ENCODE peak calls at places on chromosomes 13 and 19, in five cellular contexts. One of them, this sample, is unnamed.

GRCh38 chr19:13873776-13874515 is 3.0 kb upstream of the NANOS3 start:
- DNase-seq in cardiac muscle cell: no peak
- DNase-seq in activated T-cell treated with anti-CD3 and anti-CD28 coated beads for 1 hour: no peak
- DNase-seq in ascending aorta: no peak
- DNase-seq in mucosa of descending colon: no peak
- DNase-seq in this sample: no peak

GRCh38 chr13:53250272-53250875 is 221.8 kb downstream of the OLFM4 start:
- DNase-seq in mucosa of descending colon: no peak
- DNase-seq in cardiac muscle cell: peak
- DNase-seq in activated T-cell treated with anti-CD3 and anti-CD28 coated beads for 1 hour: no peak
- DNase-seq in ascending aorta: no peak
- DNase-seq in this sample: no peak

GRCh38 chr19:49761625-49762311 is 1.3 kb downstream of the TSKS start:
- DNase-seq in activated T-cell treated with anti-CD3 and anti-CD28 coated beads for 1 hour: no peak
- DNase-seq in ascending aorta: no peak
- DNase-seq in mucosa of descending colon: no peak
- DNase-seq in cardiac muscle cell: peak
- DNase-seq in this sample: no peak

GRCh38 chr19:36668646-36669045 is 2.0 kb upstream of the ZNF461 start:
- DNase-seq in activated T-cell treated with anti-CD3 and anti-CD28 coated beads for 1 hour: no peak
- DNase-seq in ascending aorta: no peak
- DNase-seq in mucosa of descending colon: no peak
- DNase-seq in cardiac muscle cell: no peak
- DNase-seq in this sample: no peak

GRCh38 chr13:45441633-45442032 is 23.1 kb upstream of the COG3 start:
- DNase-seq in ascending aorta: peak
- DNase-seq in cardiac muscle cell: no peak
- DNase-seq in activated T-cell treated with anti-CD3 and anti-CD28 coated beads for 1 hour: no peak
- DNase-seq in mucosa of descending colon: no peak
- DNase-seq in this sample: no peak

GRCh38 chr19:29324717-29325116 is 111.8 kb upstream of the UQCRFS1 start:
- DNase-seq in mucosa of descending colon: no peak
- DNase-seq in cardiac muscle cell: no peak
- DNase-seq in activated T-cell treated with anti-CD3 and anti-CD28 coated beads for 1 hour: no peak
- DNase-seq in ascending aorta: no peak
- DNase-seq in this sample: no peak

GRCh38 chr19:36051236-36051635 is 2.8 kb downstream of the THAP8 start:
- DNase-seq in ascending aorta: no peak
- DNase-seq in cardiac muscle cell: peak
- DNase-seq in activated T-cell treated with anti-CD3 and anti-CD28 coated beads for 1 hour: no peak
- DNase-seq in mucosa of descending colon: no peak
- DNase-seq in this sample: no peak

GRCh38 chr19:2318923-2319322 is 9.5 kb downstream of the LSM7 start:
- DNase-seq in ascending aorta: no peak
- DNase-seq in cardiac muscle cell: no peak
- DNase-seq in activated T-cell treated with anti-CD3 and anti-CD28 coated beads for 1 hour: no peak
- DNase-seq in mucosa of descending colon: no peak
- DNase-seq in this sample: no peak

GRCh38 chr13:31761951-31762350 is 22.6 kb downstream of the RXFP2 start:
- DNase-seq in ascending aorta: no peak
- DNase-seq in mucosa of descending colon: no peak
- DNase-seq in cardiac muscle cell: no peak
- DNase-seq in activated T-cell treated with anti-CD3 and anti-CD28 coated beads for 1 hour: no peak
- DNase-seq in this sample: no peak

GRCh38 chr13:88248393-88248792 is 577.2 kb downstream of the SLITRK5 start:
- DNase-seq in ascending aorta: no peak
- DNase-seq in mucosa of descending colon: no peak
- DNase-seq in activated T-cell treated with anti-CD3 and anti-CD28 coated beads for 1 hour: no peak
- DNase-seq in cardiac muscle cell: no peak
- DNase-seq in this sample: no peak

GRCh38 chr13:112854321-112854720 is 114.7 kb upstream of the MCF2L start:
- DNase-seq in ascending aorta: no peak
- DNase-seq in cardiac muscle cell: no peak
- DNase-seq in mucosa of descending colon: peak
- DNase-seq in activated T-cell treated with anti-CD3 and anti-CD28 coated beads for 1 hour: no peak
- DNase-seq in this sample: no peak

GRCh38 chr19:44722131-44723121 is 23.5 kb downstream of the CEACAM16 start:
- DNase-seq in ascending aorta: no peak
- DNase-seq in cardiac muscle cell: no peak
- DNase-seq in mucosa of descending colon: no peak
- DNase-seq in activated T-cell treated with anti-CD3 and anti-CD28 coated beads for 1 hour: no peak
- DNase-seq in this sample: no peak

GRCh38 chr19:38647966-38648788 is 728 bp downstream of the ACTN4 start:
- DNase-seq in activated T-cell treated with anti-CD3 and anti-CD28 coated beads for 1 hour: no peak
- DNase-seq in cardiac muscle cell: peak
- DNase-seq in mucosa of descending colon: peak
- DNase-seq in ascending aorta: no peak
- DNase-seq in this sample: no peak

GRCh38 chr19:54188224-54188871 is 1.0 kb downstream of the MBOAT7 start:
- DNase-seq in cardiac muscle cell: no peak
- DNase-seq in ascending aorta: no peak
- DNase-seq in mucosa of descending colon: peak
- DNase-seq in activated T-cell treated with anti-CD3 and anti-CD28 coated beads for 1 hour: peak
- DNase-seq in this sample: no peak

GRCh38 chr13:71879129-71879535 is 12.1 kb upstream of the DACH1 start:
- DNase-seq in activated T-cell treated with anti-CD3 and anti-CD28 coated beads for 1 hour: no peak
- DNase-seq in mucosa of descending colon: no peak
- DNase-seq in ascending aorta: no peak
- DNase-seq in cardiac muscle cell: peak
- DNase-seq in this sample: no peak

This sample was measured in esophagus squamous epithelium.